ENCODE peak calls at places on chromosomes 3 and 15, in eight cellular contexts. One of them, this sample, is unnamed.

GRCh38 chr15:64151727-64152506 is at the start of gene SNX22:
- ATAC-seq in upper lobe of left lung: peak
- ATAC-seq in HepG2: peak
- ATAC-seq in Panc1: peak
- ATAC-seq in K562: peak
- ATAC-seq in GM23338: peak
- ATAC-seq in HCT116: peak
- ATAC-seq in GM12878: peak
- ATAC-seq in this sample: no peak

GRCh38 chr3:178275793-178276192 is 260.4 kb upstream of the KCNMB2 start:
- ATAC-seq in upper lobe of left lung: no peak
- ATAC-seq in HepG2: no peak
- ATAC-seq in Panc1: no peak
- ATAC-seq in K562: no peak
- ATAC-seq in GM23338: no peak
- ATAC-seq in HCT116: no peak
- ATAC-seq in GM12878: no peak
- ATAC-seq in this sample: no peak

GRCh38 chr3:39181408-39182335 is 10.7 kb downstream of the XIRP1 start:
- ATAC-seq in upper lobe of left lung: no peak
- ATAC-seq in HepG2: no peak
- ATAC-seq in Panc1: no peak
- ATAC-seq in K562: no peak
- ATAC-seq in GM23338: no peak
- ATAC-seq in HCT116: no peak
- ATAC-seq in GM12878: no peak
- ATAC-seq in this sample: no peak

GRCh38 chr3:38283810-38284775 is 2.0 kb downstream of the SLC22A14 start:
- ATAC-seq in upper lobe of left lung: peak
- ATAC-seq in HepG2: no peak
- ATAC-seq in Panc1: no peak
- ATAC-seq in K562: no peak
- ATAC-seq in GM23338: no peak
- ATAC-seq in HCT116: no peak
- ATAC-seq in GM12878: no peak
- ATAC-seq in this sample: peak

GRCh38 chr15:67198157-67198754 is 56.2 kb downstream of the AAGAB start:
- ATAC-seq in upper lobe of left lung: no peak
- ATAC-seq in HepG2: peak
- ATAC-seq in Panc1: peak
- ATAC-seq in K562: no peak
- ATAC-seq in GM23338: no peak
- ATAC-seq in HCT116: no peak
- ATAC-seq in GM12878: peak
- ATAC-seq in this sample: no peak

GRCh38 chr15:99703603-99704443 is 29.4 kb downstream of the LYSMD4 start:
- ATAC-seq in upper lobe of left lung: peak
- ATAC-seq in HepG2: peak
- ATAC-seq in Panc1: peak
- ATAC-seq in K562: peak
- ATAC-seq in GM23338: peak
- ATAC-seq in HCT116: no peak
- ATAC-seq in GM12878: peak
- ATAC-seq in this sample: peak

GRCh38 chr15:81914734-81915234 is 131.0 kb downstream of the MEX3B start:
- ATAC-seq in upper lobe of left lung: no peak
- ATAC-seq in HepG2: no peak
- ATAC-seq in Panc1: no peak
- ATAC-seq in K562: no peak
- ATAC-seq in GM23338: no peak
- ATAC-seq in HCT116: no peak
- ATAC-seq in GM12878: no peak
- ATAC-seq in this sample: no peak

GRCh38 chr15:41782486-41783271 is 8.4 kb downstream of the MAPKBP1 start:
- ATAC-seq in upper lobe of left lung: no peak
- ATAC-seq in HepG2: no peak
- ATAC-seq in Panc1: no peak
- ATAC-seq in K562: no peak
- ATAC-seq in GM23338: peak
- ATAC-seq in HCT116: no peak
- ATAC-seq in GM12878: peak
- ATAC-seq in this sample: no peak

GRCh38 chr15:68343579-68344225 is 66.2 kb downstream of the FEM1B start:
- ATAC-seq in upper lobe of left lung: no peak
- ATAC-seq in HepG2: no peak
- ATAC-seq in Panc1: no peak
- ATAC-seq in K562: no peak
- ATAC-seq in GM23338: peak
- ATAC-seq in HCT116: no peak
- ATAC-seq in GM12878: no peak
- ATAC-seq in this sample: no peak

GRCh38 chr15:78873796-78874761 is 1.4 kb downstream of the MORF4L1 start:
- ATAC-seq in upper lobe of left lung: no peak
- ATAC-seq in HepG2: no peak
- ATAC-seq in Panc1: no peak
- ATAC-seq in K562: peak
- ATAC-seq in GM23338: no peak
- ATAC-seq in HCT116: no peak
- ATAC-seq in GM12878: peak
- ATAC-seq in this sample: no peak

GRCh38 chr15:28960979-28961378 is 75.2 kb downstream of the APBA2 start:
- ATAC-seq in upper lobe of left lung: no peak
- ATAC-seq in HepG2: no peak
- ATAC-seq in Panc1: peak
- ATAC-seq in K562: peak
- ATAC-seq in GM23338: no peak
- ATAC-seq in HCT116: peak
- ATAC-seq in GM12878: no peak
- ATAC-seq in this sample: no peak

GRCh38 chr15:67259375-67259774 is 4.8 kb downstream of the IQCH start:
- ATAC-seq in upper lobe of left lung: no peak
- ATAC-seq in HepG2: no peak
- ATAC-seq in Panc1: no peak
- ATAC-seq in K562: no peak
- ATAC-seq in GM23338: no peak
- ATAC-seq in HCT116: no peak
- ATAC-seq in GM12878: no peak
- ATAC-seq in this sample: no peak

GRCh38 chr3:33810545-33810944 is 12.1 kb downstream of the PDCD6IP start:
- ATAC-seq in upper lobe of left lung: no peak
- ATAC-seq in HepG2: peak
- ATAC-seq in Panc1: no peak
- ATAC-seq in K562: peak
- ATAC-seq in GM23338: no peak
- ATAC-seq in HCT116: no peak
- ATAC-seq in GM12878: peak
- ATAC-seq in this sample: no peak

GRCh38 chr3:172624999-172625398 is 85.9 kb downstream of the NCEH1 start:
- ATAC-seq in upper lobe of left lung: no peak
- ATAC-seq in HepG2: peak
- ATAC-seq in Panc1: no peak
- ATAC-seq in K562: no peak
- ATAC-seq in GM23338: no peak
- ATAC-seq in HCT116: no peak
- ATAC-seq in GM12878: no peak
- ATAC-seq in this sample: no peak

GRCh38 chr15:69700380-69700779 is 247.8 kb downstream of the RPLP1 start:
- ATAC-seq in upper lobe of left lung: no peak
- ATAC-seq in HepG2: no peak
- ATAC-seq in Panc1: no peak
- ATAC-seq in K562: no peak
- ATAC-seq in GM23338: no peak
- ATAC-seq in HCT116: no peak
- ATAC-seq in GM12878: no peak
- ATAC-seq in this sample: no peak

GRCh38 chr3:107662109-107662477 is 139.3 kb downstream of the BBX start:
- ATAC-seq in upper lobe of left lung: peak
- ATAC-seq in HepG2: no peak
- ATAC-seq in Panc1: no peak
- ATAC-seq in K562: no peak
- ATAC-seq in GM23338: no peak
- ATAC-seq in HCT116: no peak
- ATAC-seq in GM12878: peak
- ATAC-seq in this sample: peak

GRCh38 chr3:110457508-110457907 is 614.1 kb upstream of the NECTIN3 start:
- ATAC-seq in upper lobe of left lung: no peak
- ATAC-seq in HepG2: peak
- ATAC-seq in Panc1: no peak
- ATAC-seq in K562: peak
- ATAC-seq in GM23338: no peak
- ATAC-seq in HCT116: no peak
- ATAC-seq in GM12878: peak
- ATAC-seq in this sample: no peak

GRCh38 chr15:73936181-73936580 is 9.9 kb downstream of the LOXL1 start:
- ATAC-seq in upper lobe of left lung: no peak
- ATAC-seq in HepG2: peak
- ATAC-seq in Panc1: no peak
- ATAC-seq in K562: peak
- ATAC-seq in GM23338: peak
- ATAC-seq in HCT116: no peak
- ATAC-seq in GM12878: no peak
- ATAC-seq in this sample: peak

GRCh38 chr3:97952280-97952679 is 20.0 kb downstream of the RIOX2 start:
- ATAC-seq in upper lobe of left lung: peak
- ATAC-seq in HepG2: no peak
- ATAC-seq in Panc1: no peak
- ATAC-seq in K562: no peak
- ATAC-seq in GM23338: no peak
- ATAC-seq in HCT116: no peak
- ATAC-seq in GM12878: no peak
- ATAC-seq in this sample: peak

GRCh38 chr3:138329127-138329983 is at the start of gene NME9:
- ATAC-seq in upper lobe of left lung: peak
- ATAC-seq in HepG2: peak
- ATAC-seq in Panc1: peak
- ATAC-seq in K562: peak
- ATAC-seq in GM23338: peak
- ATAC-seq in HCT116: peak
- ATAC-seq in GM12878: peak
- ATAC-seq in this sample: peak
- TF ChIP-seq POLR2AphosphoS5 in upper lobe of left lung: peak
- TF ChIP-seq POLR2AphosphoS5 in HepG2: no peak
- TF ChIP-seq POLR2AphosphoS5 in Panc1: no peak
- TF ChIP-seq POLR2AphosphoS5 in K562: no peak
- TF ChIP-seq POLR2AphosphoS5 in GM23338: no peak
- TF ChIP-seq POLR2AphosphoS5 in HCT116: no peak
- TF ChIP-seq POLR2AphosphoS5 in GM12878: no peak
- TF ChIP-seq POLR2AphosphoS5 in this sample: peak

GRCh38 chr15:59053482-59053881 is 51.5 kb upstream of the CCNB2 start:
- ATAC-seq in upper lobe of left lung: no peak
- ATAC-seq in HepG2: no peak
- ATAC-seq in Panc1: no peak
- ATAC-seq in K562: no peak
- ATAC-seq in GM23338: no peak
- ATAC-seq in HCT116: no peak
- ATAC-seq in GM12878: peak
- ATAC-seq in this sample: no peak
- TF ChIP-seq POLR2AphosphoS5 in upper lobe of left lung: no peak
- TF ChIP-seq POLR2AphosphoS5 in HepG2: no peak
- TF ChIP-seq POLR2AphosphoS5 in Panc1: no peak
- TF ChIP-seq POLR2AphosphoS5 in K562: no peak
- TF ChIP-seq POLR2AphosphoS5 in GM23338: no peak
- TF ChIP-seq POLR2AphosphoS5 in HCT116: no peak
- TF ChIP-seq POLR2AphosphoS5 in GM12878: no peak
- TF ChIP-seq POLR2AphosphoS5 in this sample: no peak

GRCh38 chr3:11619946-11620652 is 23.6 kb downstream of the VGLL4 start:
- ATAC-seq in upper lobe of left lung: no peak
- ATAC-seq in HepG2: peak
- ATAC-seq in Panc1: peak
- ATAC-seq in K562: no peak
- ATAC-seq in GM23338: no peak
- ATAC-seq in HCT116: no peak
- ATAC-seq in GM12878: peak
- ATAC-seq in this sample: no peak

GRCh38 chr3:11616551-11616950 is 27.2 kb downstream of the VGLL4 start:
- ATAC-seq in upper lobe of left lung: no peak
- ATAC-seq in HepG2: no peak
- ATAC-seq in Panc1: no peak
- ATAC-seq in K562: no peak
- ATAC-seq in GM23338: no peak
- ATAC-seq in HCT116: no peak
- ATAC-seq in GM12878: no peak
- ATAC-seq in this sample: no peak

GRCh38 chr3:11621077-11621476 is 22.6 kb downstream of the VGLL4 start:
- ATAC-seq in upper lobe of left lung: no peak
- ATAC-seq in HepG2: no peak
- ATAC-seq in Panc1: no peak
- ATAC-seq in K562: no peak
- ATAC-seq in GM23338: no peak
- ATAC-seq in HCT116: no peak
- ATAC-seq in GM12878: no peak
- ATAC-seq in this sample: no peak

GRCh38 chr3:11619461-11619860 is 24.3 kb downstream of the VGLL4 start:
- ATAC-seq in upper lobe of left lung: no peak
- ATAC-seq in HepG2: peak
- ATAC-seq in Panc1: no peak
- ATAC-seq in K562: no peak
- ATAC-seq in GM23338: no peak
- ATAC-seq in HCT116: no peak
- ATAC-seq in GM12878: no peak
- ATAC-seq in this sample: no peak

DNA sequence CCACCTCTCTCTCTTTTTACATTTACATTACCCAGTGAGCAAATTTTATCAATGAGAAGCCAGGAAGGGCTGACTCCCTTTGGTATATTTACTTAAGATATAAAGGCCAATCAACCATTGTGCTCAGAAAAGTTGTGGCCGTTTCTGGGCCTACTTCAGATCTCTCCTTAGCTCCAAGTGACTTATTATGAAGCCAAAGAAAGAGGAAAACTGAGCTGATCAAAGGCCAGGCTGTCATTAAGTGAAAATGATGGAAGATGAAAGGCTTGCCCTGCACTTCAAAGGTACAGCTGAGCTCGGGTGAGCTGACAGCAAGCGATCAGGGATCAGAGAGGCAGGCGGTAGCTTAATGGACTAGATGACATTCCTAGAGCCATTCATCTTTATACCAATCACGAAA is 24.8 kb downstream of the VGLL4 start:
- ATAC-seq in upper lobe of left lung: no peak
- ATAC-seq in HepG2: peak
- ATAC-seq in Panc1: no peak
- ATAC-seq in K562: no peak
- ATAC-seq in GM23338: no peak
- ATAC-seq in HCT116: no peak
- ATAC-seq in GM12878: no peak
- ATAC-seq in this sample: no peak
- TF ChIP-seq POLR2AphosphoS5 in upper lobe of left lung: no peak
- TF ChIP-seq POLR2AphosphoS5 in HepG2: no peak
- TF ChIP-seq POLR2AphosphoS5 in Panc1: no peak
- TF ChIP-seq POLR2AphosphoS5 in K562: no peak
- TF ChIP-seq POLR2AphosphoS5 in GM23338: no peak
- TF ChIP-seq POLR2AphosphoS5 in HCT116: no peak
- TF ChIP-seq POLR2AphosphoS5 in GM12878: no peak
- TF ChIP-seq POLR2AphosphoS5 in this sample: no peak

DNA sequence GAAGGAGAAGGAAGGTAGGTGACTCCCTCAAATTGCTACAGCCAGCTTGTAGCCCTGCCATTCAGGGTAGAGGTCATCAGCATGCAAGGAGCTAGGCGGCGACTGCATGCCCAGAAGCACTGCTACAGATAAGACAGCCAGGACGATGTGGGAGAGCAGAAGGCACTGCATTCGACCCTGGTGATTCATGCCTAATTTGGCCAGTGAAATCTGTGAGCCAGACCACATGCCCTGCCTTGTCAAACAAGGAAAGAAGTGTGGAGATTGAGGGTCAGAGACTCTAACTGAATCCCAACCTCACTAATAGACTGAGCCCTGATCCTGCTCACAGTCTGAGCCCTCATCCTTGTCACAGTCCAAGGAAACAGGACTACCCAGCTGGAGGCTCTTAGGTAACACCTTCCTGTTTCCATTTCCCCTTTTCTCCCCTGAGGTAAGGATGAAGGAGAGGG is 86.6 kb downstream of the LINGO1 start:
- ATAC-seq in upper lobe of left lung: no peak
- ATAC-seq in HepG2: no peak
- ATAC-seq in Panc1: peak
- ATAC-seq in K562: peak
- ATAC-seq in GM23338: no peak
- ATAC-seq in HCT116: no peak
- ATAC-seq in GM12878: no peak
- ATAC-seq in this sample: no peak
- TF ChIP-seq POLR2AphosphoS5 in upper lobe of left lung: no peak
- TF ChIP-seq POLR2AphosphoS5 in HepG2: no peak
- TF ChIP-seq POLR2AphosphoS5 in Panc1: no peak
- TF ChIP-seq POLR2AphosphoS5 in K562: peak
- TF ChIP-seq POLR2AphosphoS5 in GM23338: no peak
- TF ChIP-seq POLR2AphosphoS5 in HCT116: no peak
- TF ChIP-seq POLR2AphosphoS5 in GM12878: no peak
- TF ChIP-seq POLR2AphosphoS5 in this sample: no peak